ENCODE peak calls at places on chromosomes 13 and 19, in four cellular contexts. A is fibroblast of mammary gland; U is endothelial cell; Q is activated T-cell treated with anti-CD3 and anti-CD28 coated beads, Interleukin-2, amount 50 U/mL, for 1 hour. B is an unnamed sample.

GRCh38 chr13:43185206-43185605 is 161.8 kb downstream of the DNAJC15 start:
- DNase-seq in A (no peak), U (no peak), Q (no peak), B (no peak)

GRCh38 chr13:30421093-30422055 is 919 bp upstream of the UBE2L5 start:
- DNase-seq in A (peak; percentile 81), U (peak; percentile 71), Q (peak; percentile 49), B (peak; percentile 78)

GRCh38 chr13:50635504-50635903 is 208.0 kb downstream of the DLEU7 start:
- DNase-seq in A (peak; percentile 77), U (no peak), Q (no peak), B (no peak)

GRCh38 chr19:17755977-17756670 is 4.8 kb downstream of the FCHO1 start:
- DNase-seq in A (peak; percentile 32), U (peak; percentile 59), Q (no peak), B (peak; percentile 89)

GRCh38 chr19:16386619-16387240 is 62.1 kb downstream of the KLF2 start:
- DNase-seq in A (peak; percentile 64), U (peak; percentile 58), Q (peak; percentile 66), B (peak; percentile 84)

GRCh38 chr19:49518033-49518432 is 5.6 kb downstream of the FCGRT start:
- DNase-seq in A (no peak), U (no peak), Q (no peak), B (no peak)

GRCh38 chr13:43289458-43290255 is 266.3 kb downstream of the DNAJC15 start:
- DNase-seq in A (peak; percentile 50), U (no peak), Q (no peak), B (no peak)

GRCh38 chr13:21342699-21343442 is 116.2 kb downstream of the ZDHHC20 start:
- DNase-seq in A (no peak), U (no peak), Q (no peak), B (no peak)

GRCh38 chr13:99280166-99280565 is 22.0 kb upstream of the GPR18 start:
- DNase-seq in A (peak; percentile 82), U (no peak), Q (no peak), B (no peak)

GRCh38 chr19:29831041-29831548 is 19.3 kb downstream of the CCNE1 start:
- DNase-seq in A (no peak), U (no peak), Q (peak; percentile 57), B (no peak)

GRCh38 chr13:79767126-79767525 is 286.2 kb downstream of the NDFIP2 start:
- DNase-seq in A (no peak), U (no peak), Q (no peak), B (no peak)

GRCh38 chr13:27293873-27294515 is 23.4 kb downstream of the RASL11A start:
- DNase-seq in A (no peak), U (no peak), Q (no peak), B (peak; percentile 40)

GRCh38 chr13:74413482-74413881 is 279.3 kb upstream of the KLF12 start:
- DNase-seq in A (no peak), U (no peak), Q (no peak), B (no peak)

GRCh38 chr13:37023871-37024270 is 23.3 kb downstream of the EXOSC8 start:
- DNase-seq in A (peak; percentile 71), U (no peak), Q (no peak), B (no peak)

GRCh38 chr19:10419646-10420443 is 493 bp upstream of the PDE4A start:
- DNase-seq in A (peak; percentile 74), U (peak; percentile 26), Q (peak; percentile 65), B (peak; percentile 94)

GRCh38 chr13:107977175-107977574 is 238.2 kb downstream of the LIG4 start:
- DNase-seq in A (no peak), U (no peak), Q (no peak), B (peak; percentile 24)

GRCh38 chr13:85140192-85140591 is 659.0 kb downstream of the SLITRK6 start:
- DNase-seq in A (no peak), U (no peak), Q (no peak), B (no peak)

GRCh38 chr13:51050021-51050886 is 60.8 kb downstream of the C13orf42 start:
- DNase-seq in A (no peak), U (no peak), Q (no peak), B (no peak)

GRCh38 chr19:46782355-46783019 is 5.9 kb downstream of the SLC1A5 start:
- DNase-seq in A (no peak), U (no peak), Q (no peak), B (no peak)

GRCh38 chr13:113532156-113532806 is 41.8 kb upstream of the DCUN1D2 start:
- DNase-seq in A (peak; percentile 43), U (no peak), Q (no peak), B (no peak)

GRCh38 chr19:2613507-2614295 is 88.8 kb downstream of the GNG7 start:
- DNase-seq in A (peak; percentile 36), U (peak; percentile 60), Q (peak; percentile 72), B (peak; percentile 88)